ENCODE peak calls at places on chromosomes 11 and 22, in nine cellular contexts. E is body of pancreas, I is right atrium auricular region, W is fibroblast of lung, X is thoracic aorta, B is heart left ventricle, T is ovary, K is HCT116, F is A673. U is an unnamed sample.
A peak's percentile ranks its signal among the peaks of the same experiment; 100 is the strongest.

GRCh38 chr11:66268953-66269906 is 791 bp downstream of the RAB1B start:
- DNase-seq in K (no peak), X (no peak), W (peak; percentile 47), T (peak; percentile 42), F (peak; percentile 67), I (no peak), E (peak; percentile 36), B (no peak), U (peak; percentile 50)

GRCh38 chr11:73394416-73395296 is 18.5 kb downstream of the RELT start:
- DNase-seq in X (no peak), I (no peak), F (no peak), W (no peak), T (no peak), E (no peak), K (no peak), B (no peak), U (no peak)

GRCh38 chr11:49302360-49302759 is 94.0 kb upstream of the FOLH1 start:
- DNase-seq in E (no peak), F (no peak), B (no peak), W (no peak), X (no peak), I (no peak), K (no peak), T (no peak), U (no peak)

GRCh38 chr22:39177791-39178190 is 25.3 kb upstream of the CBX7 start:
- DNase-seq in E (no peak), I (no peak), F (no peak), X (no peak), T (no peak), K (no peak), B (no peak), W (no peak), U (no peak)

GRCh38 chr22:31347251-31348008 is 1.3 kb upstream of the PATZ1 start:
- DNase-seq in I (no peak), X (no peak), T (peak; percentile 51), K (peak; percentile 50), W (peak; percentile 76), F (peak; percentile 91), E (peak; percentile 73), B (peak; percentile 71), U (peak; percentile 79)

GRCh38 chr11:9525116-9525515 is 48.4 kb upstream of the WEE1 start:
- DNase-seq in B (no peak), T (no peak), X (no peak), E (no peak), F (no peak), K (no peak), I (no peak), W (no peak), U (no peak)

GRCh38 chr22:31083923-31084810 is 3.0 kb downstream of the SMTN start:
- DNase-seq in I (no peak), X (no peak), K (no peak), B (peak; percentile 20), T (no peak), E (no peak), F (no peak), W (no peak), U (no peak)

GRCh38 chr11:61378713-61379313 is 13.6 kb upstream of the TMEM216 start:
- DNase-seq in F (peak; percentile 92), B (no peak), K (no peak), T (peak; percentile 69), I (peak; percentile 71), E (peak; percentile 44), W (peak; percentile 92), X (no peak), U (no peak)

GRCh38 chr11:69265911-69266510 is 27.9 kb upstream of the MYEOV start:
- DNase-seq in W (no peak), B (no peak), X (no peak), F (no peak), I (no peak), T (no peak), K (no peak), E (no peak), U (no peak)

GRCh38 chr11:92340839-92341238 is 116.2 kb downstream of the FAT3 start:
- DNase-seq in W (no peak), E (peak; percentile 21), X (no peak), F (peak; percentile 48), K (no peak), B (no peak), I (no peak), T (no peak), U (no peak)

GRCh38 chr22:27212617-27213177 is 555.3 kb downstream of the MIAT start:
- DNase-seq in K (no peak), E (peak; percentile 90), I (peak; percentile 92), W (peak; percentile 99), B (peak; percentile 73), F (peak; percentile 96), T (peak; percentile 77), X (peak; percentile 79), U (peak; percentile 82)

GRCh38 chr11:43810929-43811596 is 69.6 kb upstream of the ALKBH3 start:
- DNase-seq in E (no peak), T (no peak), B (no peak), K (no peak), W (no peak), F (peak; percentile 84), X (no peak), I (no peak), U (peak; percentile 28)

GRCh38 chr22:45072322-45072903 is 62.6 kb upstream of the PHF21B start:
- DNase-seq in B (no peak), X (no peak), W (peak; percentile 87), T (no peak), E (no peak), F (no peak), K (peak; percentile 77), I (no peak), U (no peak)

GRCh38 chr22:44920183-44920582 is 89.6 kb downstream of the PHF21B start:
- DNase-seq in F (no peak), I (no peak), K (no peak), W (no peak), X (no peak), B (no peak), E (no peak), T (no peak), U (no peak)

GRCh38 chr22:40261783-40262182 is 84.1 kb downstream of the TNRC6B start:
- DNase-seq in E (no peak), X (no peak), I (no peak), W (no peak), T (no peak), F (no peak), B (no peak), K (no peak), U (no peak)

GRCh38 chr11:129814244-129814992 is 1.2 kb upstream of the TMEM45B start:
- DNase-seq in B (no peak), X (no peak), K (no peak), W (no peak), T (no peak), I (no peak), E (no peak), F (peak; percentile 33), U (no peak)

GRCh38 chr11:72787262-72788104 is 6.4 kb downstream of the STARD10 start:
- DNase-seq in E (peak; percentile 74), X (no peak), W (no peak), F (no peak), I (no peak), B (no peak), T (no peak), K (no peak), U (peak; percentile 41)

GRCh38 chr11:44167047-44167446 is 71.6 kb downstream of the EXT2 start:
- DNase-seq in F (no peak), E (no peak), T (no peak), X (no peak), K (no peak), W (peak; percentile 30), B (no peak), I (no peak), U (no peak)

GRCh38 chr11:123510579-123510905 is 80.5 kb downstream of the GRAMD1B start:
- DNase-seq in E (no peak), F (no peak), W (no peak), I (no peak), B (no peak), K (no peak), X (no peak), T (no peak), U (no peak)
- H3K4me3 ChIP-seq in E (no peak overlapping the region), F (no peak overlapping the region), W (no peak overlapping the region), I (no peak overlapping the region), B (no peak overlapping the region), K (no peak overlapping the region), X (no peak overlapping the region), T (no peak overlapping the region), U (no peak overlapping the region)

DNA sequence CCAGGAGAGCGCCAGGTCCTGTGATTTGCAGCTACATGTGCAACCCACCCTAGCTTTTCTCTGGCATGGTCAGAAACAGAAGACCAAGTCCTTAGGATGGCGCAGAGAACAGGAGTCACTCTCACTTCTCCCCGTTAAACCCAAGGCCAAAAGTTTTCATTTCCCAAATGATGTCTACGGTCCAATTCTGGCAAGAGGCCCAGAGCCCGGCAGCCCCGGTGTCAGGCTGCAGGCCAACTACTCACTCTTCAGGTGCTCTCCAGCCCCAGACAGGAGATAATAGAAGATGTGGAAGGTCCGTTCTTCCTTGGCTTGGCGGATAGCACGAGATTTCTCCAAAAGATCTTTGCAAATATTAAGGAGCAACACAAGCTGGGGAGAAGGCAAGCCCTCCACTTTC is 67.2 kb downstream of the MYH9 start:
- DNase-seq in X (no peak), F (no peak), I (no peak), K (no peak), T (no peak), W (no peak), B (no peak), E (no peak), U (no peak)
- H3K36me3 ChIP-seq in X (peaks cover 78% of the 10 kb centered on the region), F (peaks cover 83% of the 10 kb centered on the region), I (peaks cover 95% of the 10 kb centered on the region), K (peaks cover 56% of the 10 kb centered on the region), T (no peaks in the 10 kb centered on the region), W (peaks cover 74% of the 10 kb centered on the region), B (peaks cover 51% of the 10 kb centered on the region), E (peaks cover 72% of the 10 kb centered on the region), U (peaks cover 82% of the 10 kb centered on the region)

GRCh38 chr11:68038718-68039525 is at the start of gene TCIRG1:
- DNase-seq in W (peak; percentile 72), E (peak; percentile 94), K (peak; percentile 49), X (no peak), I (peak; percentile 91), T (peak; percentile 88), F (peak; percentile 73), B (peak; percentile 91), U (peak; percentile 90)
- H3K4me1 ChIP-seq in W (peaks cover 8% of the 10 kb centered on the region), E (peaks cover 77% of the 10 kb centered on the region), K (peaks cover 9% of the 10 kb centered on the region), X (peaks cover 27% of the 10 kb centered on the region), I (peaks cover 64% of the 10 kb centered on the region), T (peaks cover 14% of the 10 kb centered on the region), F (peaks cover 26% of the 10 kb centered on the region), B (peaks cover 32% of the 10 kb centered on the region), U (peaks cover 19% of the 10 kb centered on the region)

GRCh38 chr22:47633111-47633510 is 870.7 kb downstream of the TBC1D22A start:
- DNase-seq in W (no peak), B (no peak), I (no peak), X (no peak), E (no peak), F (no peak), T (no peak), K (no peak), U (no peak)
- H3K4me3 ChIP-seq in W (no peak overlapping the region), B (no peak overlapping the region), I (no peak overlapping the region), X (no peak overlapping the region), E (no peak overlapping the region), F (no peak overlapping the region), T (no peak overlapping the region), K (peak overlapping the region; percentile 79), U (no peak overlapping the region)

DNA sequence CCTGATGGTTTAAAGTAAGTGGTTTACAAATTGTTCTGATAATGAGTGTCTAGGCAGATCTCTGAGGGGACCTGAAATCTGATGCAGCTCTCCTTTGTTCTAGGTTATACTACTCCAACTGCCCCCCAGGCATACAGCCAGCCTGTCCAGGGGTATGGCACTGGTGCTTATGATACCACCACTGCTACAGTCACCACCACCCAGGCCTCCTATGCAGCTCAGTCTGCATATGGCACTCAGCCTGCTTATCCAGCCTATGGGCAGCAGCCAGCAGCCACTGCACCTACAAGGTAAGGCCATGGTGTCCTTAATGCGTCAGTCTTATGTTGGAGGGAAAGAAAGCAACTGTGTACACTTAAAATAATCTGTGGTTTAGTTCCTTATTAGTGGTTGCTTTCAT is 9.9 kb downstream of the EWSR1 start:
- DNase-seq in F (no peak), X (no peak), E (peak; percentile 87), B (no peak), W (no peak), T (no peak), I (no peak), K (no peak), U (no peak)
- H3K36me3 ChIP-seq in F (peaks cover 96% of the 10 kb centered on the region), X (peaks cover 75% of the 10 kb centered on the region), E (peaks cover 19% of the 10 kb centered on the region), B (peaks cover 55% of the 10 kb centered on the region), W (peaks cover 17% of the 10 kb centered on the region), T (no peaks in the 10 kb centered on the region), I (peaks cover 97% of the 10 kb centered on the region), K (peaks cover 73% of the 10 kb centered on the region), U (peaks cover 97% of the 10 kb centered on the region)

U was measured in HAP-1.